ENCODE peak calls at places on chromosomes 11 and 22, in eight cellular contexts. C is D341Med; U is head of caudate nucleus; S is HS-27A; E is DMS79 treated with DMSO at 0.1 percent for 48 hours; P is substantia nigra; I is effector memory CD8-positive, alpha-beta T cell; T is cardiac septum. A is an unnamed sample.

GRCh38 chr22:48112687-48113521 is 1350.5 kb downstream of the TBC1D22A start:
- DNase-seq in C (no peak), I (no peak), E (no peak), U (no peak), T (no peak), S (no peak), P (no peak), A (no peak)

GRCh38 chr22:28570697-28571373 is 108.8 kb downstream of the TTC28 start:
- DNase-seq in T (no peak), C (no peak), S (no peak), E (no peak), U (no peak), P (no peak), I (no peak), A (no peak)

GRCh38 chr11:87180743-87181142 is 143.0 kb downstream of the TMEM135 start:
- DNase-seq in E (no peak), C (no peak), S (no peak), U (no peak), I (no peak), P (no peak), T (no peak), A (no peak)

GRCh38 chr11:1458340-1459218 is 28.0 kb downstream of the MOB2 start:
- DNase-seq in E (peak), T (no peak), S (no peak), C (no peak), U (peak), P (peak), I (no peak), A (peak)

GRCh38 chr11:15889972-15890371 is 466.4 kb downstream of the SOX6 start:
- DNase-seq in E (no peak), P (no peak), T (no peak), I (no peak), S (peak), C (no peak), U (no peak), A (no peak)

GRCh38 chr11:126426820-126427749 is 71.6 kb downstream of the ST3GAL4 start:
- DNase-seq in P (no peak), C (no peak), U (no peak), T (no peak), E (peak), I (no peak), S (no peak), A (peak)

GRCh38 chr11:8062781-8063257 is 18.2 kb upstream of the TUB start:
- DNase-seq in U (no peak), S (no peak), E (no peak), I (no peak), C (no peak), P (no peak), T (no peak), A (no peak)

GRCh38 chr22:46770726-46771125 is 8.3 kb downstream of the TBC1D22A start:
- DNase-seq in U (no peak), P (peak), S (no peak), C (no peak), T (peak), E (no peak), I (no peak), A (no peak)

GRCh38 chr11:73659961-73660360 is 13.6 kb downstream of the PLEKHB1 start:
- DNase-seq in P (no peak), E (no peak), S (no peak), T (no peak), C (no peak), I (no peak), U (no peak), A (no peak)

GRCh38 chr11:7671807-7672206 is 1.5 kb downstream of the CYB5R2 start:
- DNase-seq in S (no peak), E (no peak), U (no peak), I (no peak), C (no peak), P (no peak), T (no peak), A (no peak)

GRCh38 chr22:26322179-26322905 is 106.7 kb upstream of the ASPHD2 start:
- DNase-seq in I (no peak), T (no peak), U (no peak), C (no peak), S (peak), E (no peak), P (no peak), A (no peak)

GRCh38 chr22:22893077-22893805 is 5.6 kb downstream of the IGLL5 start:
- DNase-seq in E (no peak), P (no peak), U (no peak), T (peak), I (no peak), C (no peak), S (no peak), A (no peak)

GRCh38 chr11:86606849-86607481 is 65.5 kb downstream of the ME3 start:
- DNase-seq in C (no peak), I (no peak), E (no peak), U (no peak), P (no peak), T (no peak), S (peak), A (no peak)

GRCh38 chr22:48536691-48537591 is 1290.7 kb downstream of the BRD1 start:
- DNase-seq in I (no peak), U (peak), C (no peak), T (no peak), S (no peak), E (no peak), P (peak), A (peak)

GRCh38 chr11:78379039-78379670 is 38.5 kb downstream of the GAB2 start:
- DNase-seq in P (no peak), E (peak), C (no peak), T (no peak), S (no peak), I (no peak), U (no peak), A (no peak)

A was measured in G401.